ENCODE peak calls at places on chromosomes 2 and 18, in four cellular contexts. U, S, N and W are unnamed samples.

GRCh38 chr2:226426292-226426736 is 373.3 kb downstream of the IRS1 start:
- DNase-seq in N (peak; percentile 60), S (no peak), U (no peak), W (no peak)

GRCh38 chr2:27407798-27408491 is 1.4 kb downstream of the PPM1G start:
- DNase-seq in N (peak; percentile 30), S (peak; percentile 74), U (peak; percentile 70), W (peak; percentile 21)

GRCh38 chr2:129396980-129397599 is 582.4 kb upstream of the RAB6C start:
- DNase-seq in U (peak; percentile 71), S (peak; percentile 63), N (peak; percentile 52), W (peak; percentile 38)

GRCh38 chr2:16604236-16604635 is 61.4 kb downstream of the CYRIA start:
- DNase-seq in U (no peak), N (no peak), S (no peak), W (no peak)

GRCh38 chr18:23565916-23566547 is 20.3 kb downstream of the NPC1 start:
- DNase-seq in N (no peak), S (no peak), U (no peak), W (no peak)

GRCh38 chr2:2719781-2720180 is 388.7 kb upstream of the MYT1L start:
- DNase-seq in U (no peak), N (no peak), S (no peak), W (no peak)

GRCh38 chr2:14901740-14902139 is 269.2 kb downstream of the LRATD1 start:
- DNase-seq in N (no peak), U (no peak), S (no peak), W (no peak)

GRCh38 chr18:22183647-22184161 is 14.3 kb downstream of the GATA6 start:
- DNase-seq in N (no peak), U (no peak), S (no peak), W (no peak)

GRCh38 chr2:173298536-173299097 is 56.1 kb upstream of the CDCA7 start:
- DNase-seq in S (no peak), U (no peak), N (no peak), W (no peak)

GRCh38 chr18:67597759-67598158 is 81.2 kb upstream of the DSEL start:
- DNase-seq in N (no peak), U (no peak), S (no peak), W (no peak)

GRCh38 chr2:46601328-46601963 is 122.1 kb downstream of the TMEM247 start:
- DNase-seq in S (no peak), U (no peak), N (no peak), W (no peak)

GRCh38 chr2:190791347-190791982 is 89.2 kb upstream of the GLS start:
- DNase-seq in N (peak; percentile 37), S (no peak), U (peak; percentile 52), W (no peak)

GRCh38 chr2:237874585-237875161 is 15.2 kb downstream of the RAMP1 start:
- DNase-seq in S (no peak), N (no peak), U (peak; percentile 33), W (no peak)

GRCh38 chr18:48928787-48929186 is 22.0 kb downstream of the SMAD7 start:
- DNase-seq in U (no peak), N (peak; percentile 58), S (peak; percentile 76), W (peak; percentile 93)

GRCh38 chr2:96625571-96626552 is 12.2 kb downstream of the KANSL3 start:
- DNase-seq in S (no peak), N (no peak), U (no peak), W (no peak)

GRCh38 chr2:40317047-40317446 is 134.8 kb downstream of the SLC8A1 start:
- DNase-seq in S (no peak), U (no peak), N (no peak), W (no peak)

GRCh38 chr2:15159751-15160177 is 401.4 kb downstream of the NBAS start:
- DNase-seq in N (peak; percentile 42), U (peak; percentile 37), S (peak; percentile 62), W (peak; percentile 41)

GRCh38 chr18:61001138-61001537 is 332.1 kb upstream of the CDH20 start:
- DNase-seq in U (no peak), S (no peak), N (no peak), W (no peak)

GRCh38 chr18:79133724-79134123 is 64.5 kb downstream of the ATP9B start:
- DNase-seq in U (no peak), S (no peak), N (no peak), W (no peak)

GRCh38 chr18:43935051-43935412 is 657.7 kb upstream of the SYT4 start:
- DNase-seq in U (no peak), S (no peak), N (peak; percentile 91), W (no peak)

GRCh38 chr2:2271471-2271941 is 59.6 kb downstream of the MYT1L start:
- DNase-seq in U (no peak), N (no peak), S (no peak), W (peak; percentile 43)

GRCh38 chr2:225097035-225097434 is 54.8 kb upstream of the DOCK10 start:
- DNase-seq in N (no peak), S (no peak), U (no peak), W (no peak)

GRCh38 chr2:197804758-197805597 is 585 bp downstream of the PLCL1 start:
- DNase-seq in S (peak; percentile 34), U (peak; percentile 38), N (no peak), W (no peak)

GRCh38 chr2:151030663-151031230 is 230.9 kb downstream of the RBM43 start:
- DNase-seq in N (no peak), U (no peak), S (no peak), W (no peak)

GRCh38 chr2:38277245-38278119 is 99.6 kb downstream of the ATL2 start:
- DNase-seq in S (no peak), U (no peak), N (no peak), W (peak; percentile 9)

GRCh38 chr18:62788891-62789290 is 73.5 kb downstream of the PHLPP1 start:
- DNase-seq in S (peak; percentile 27), N (peak; percentile 52), U (no peak), W (peak; percentile 89)

GRCh38 chr2:162291748-162292147 is 26.7 kb downstream of the IFIH1 start:
- DNase-seq in N (no peak), S (no peak), U (no peak), W (no peak)

GRCh38 chr18:45566025-45566740 is 49.1 kb upstream of the SLC14A2 start:
- DNase-seq in U (no peak), N (no peak), S (no peak), W (no peak)

GRCh38 chr2:1968988-1969700 is 224.8 kb upstream of the PXDN start:
- DNase-seq in U (no peak), N (no peak), S (no peak), W (no peak)

GRCh38 chr2:11017921-11018320 is 106.2 kb downstream of the KCNF1 start:
- DNase-seq in U (no peak), S (no peak), N (no peak), W (no peak)

GRCh38 chr2:19073522-19073921 is 284.9 kb downstream of the OSR1 start:
- DNase-seq in S (no peak), U (peak; percentile 70), N (peak; percentile 70), W (no peak)

GRCh38 chr2:219331560-219332213 is 857 bp downstream of the RESP18 start:
- DNase-seq in N (no peak), S (no peak), U (peak; percentile 89), W (no peak)

GRCh38 chr18:61546598-61546997 is 213.4 kb downstream of the CDH20 start:
- DNase-seq in U (no peak), S (no peak), N (peak; percentile 22), W (no peak)

GRCh38 chr2:197717863-197718262 is 12.7 kb downstream of the MARS2 start:
- DNase-seq in N (no peak), S (no peak), U (no peak), W (no peak)

GRCh38 chr2:3725458-3726250 is 22.3 kb downstream of the DCDC2C start:
- DNase-seq in N (no peak), U (no peak), S (no peak), W (no peak)

GRCh38 chr2:108446703-108447102 is 2.3 kb upstream of the GCC2 start:
- DNase-seq in N (no peak), S (peak; percentile 64), U (no peak), W (no peak)